ENCODE peak calls at places on chromosome 18, in eight cellular contexts. W is mesenchymal stem cell; E is adrenal gland; I is HCT116; H is neural progenitor cell; G is CD8-positive, alpha-beta T cell; M is astrocyte; O is endodermal cell. D is an unnamed sample. For H3K4me1, the result is how much of the 10 kb centered on the place peaks cover.

GRCh38 chr18:79506191-79507075 is 110.7 kb downstream of the NFATC1 start:
- DNase-seq in W (no peak), E (peak), I (no peak), H (peak), G (no peak), M (peak), O (no peak), D (no peak)

GRCh38 chr18:80046011-80046410 is 11.8 kb downstream of the RBFA start:
- DNase-seq in W (no peak), E (no peak), I (no peak), H (no peak), G (no peak), M (no peak), O (no peak), D (no peak)

GRCh38 chr18:13823707-13824395 is at the start of gene MC5R:
- DNase-seq in W (peak), E (peak), I (no peak), H (peak), G (peak), M (peak), O (peak), D (no peak)

GRCh38 chr18:58078889-58079573 is 35.0 kb downstream of the NEDD4L start:
- DNase-seq in W (no peak), E (no peak), I (no peak), H (no peak), G (no peak), M (no peak), O (no peak), D (no peak)

GRCh38 chr18:79211844-79212243 is 142.7 kb downstream of the ATP9B start:
- DNase-seq in W (peak), E (no peak), I (no peak), H (no peak), G (no peak), M (no peak), O (no peak), D (no peak)

GRCh38 chr18:68991281-68991680 is 193.4 kb downstream of the CCDC102B start:
- DNase-seq in W (peak), E (no peak), I (no peak), H (no peak), G (no peak), M (peak), O (no peak), D (no peak)

GRCh38 chr18:21179590-21180220 is 62.3 kb upstream of the GREB1L start:
- DNase-seq in W (peak), E (peak), I (peak), H (peak), G (peak), M (peak), O (peak), D (no peak)

GRCh38 chr18:59748628-59749360 is 51.6 kb upstream of the CCBE1 start:
- DNase-seq in W (peak), E (no peak), I (peak), H (no peak), G (no peak), M (peak), O (no peak), D (no peak)

GRCh38 chr18:50009772-50010171 is 185.2 kb downstream of the MYO5B start:
- DNase-seq in W (peak), E (peak), I (peak), H (peak), G (peak), M (no peak), O (peak), D (no peak)

GRCh38 chr18:41121116-41121826 is 833.8 kb upstream of the PIK3C3 start:
- DNase-seq in W (peak), E (no peak), I (no peak), H (peak), G (no peak), M (peak), O (no peak), D (no peak)

GRCh38 chr18:58166278-58166844 is 122.3 kb downstream of the NEDD4L start:
- DNase-seq in W (no peak), E (no peak), I (no peak), H (no peak), G (no peak), M (no peak), O (no peak), D (no peak)

GRCh38 chr18:35289293-35290069 is 548 bp downstream of the ZSCAN30 start:
- DNase-seq in W (peak), E (peak), I (no peak), H (peak), G (peak), M (no peak), O (no peak), D (no peak)

GRCh38 chr18:58288922-58289797 is 245.1 kb downstream of the NEDD4L start:
- DNase-seq in W (peak), E (peak), I (no peak), H (peak), G (no peak), M (peak), O (peak), D (no peak)

GRCh38 chr18:8562914-8563313 is 46.3 kb upstream of the RAB12 start:
- DNase-seq in W (no peak), E (no peak), I (no peak), H (no peak), G (no peak), M (no peak), O (no peak), D (no peak)

GRCh38 chr18:65620076-65620696 is 130.6 kb upstream of the CDH7 start:
- DNase-seq in W (no peak), E (no peak), I (no peak), H (no peak), G (no peak), M (no peak), O (no peak), D (no peak)

GRCh38 chr18:60053747-60054304 is 154.0 kb downstream of the PMAIP1 start:
- DNase-seq in W (peak), E (peak), I (peak), H (peak), G (no peak), M (peak), O (peak), D (no peak)

GRCh38 chr18:42801706-42802105 is 313.8 kb downstream of the RIT2 start:
- DNase-seq in W (peak), E (no peak), I (no peak), H (no peak), G (no peak), M (peak), O (no peak), D (no peak)

GRCh38 chr18:61608306-61608705 is 275.1 kb downstream of the CDH20 start:
- DNase-seq in W (peak), E (no peak), I (no peak), H (no peak), G (no peak), M (no peak), O (no peak), D (no peak)

GRCh38 chr18:32714571-32715148 is 58.2 kb downstream of the KLHL14 start:
- DNase-seq in W (peak), E (peak), I (peak), H (peak), G (no peak), M (peak), O (peak), D (no peak)

GRCh38 chr18:67509711-67510110 is 6.8 kb downstream of the DSEL start:
- DNase-seq in W (peak), E (no peak), I (no peak), H (no peak), G (no peak), M (peak), O (no peak), D (no peak)

GRCh38 chr18:31410716-31411483 is 34.3 kb downstream of the DSG4 start:
- DNase-seq in W (no peak), E (no peak), I (no peak), H (no peak), G (no peak), M (no peak), O (peak), D (no peak)

GRCh38 chr18:8229786-8230185 is 379.5 kb upstream of the RAB12 start:
- DNase-seq in W (peak), E (no peak), I (no peak), H (no peak), G (no peak), M (no peak), O (no peak), D (no peak)

GRCh38 chr18:50373531-50373930 is 1.3 kb upstream of the SKA1 start:
- DNase-seq in W (no peak), E (no peak), I (no peak), H (no peak), G (no peak), M (no peak), O (peak), D (no peak)

GRCh38 chr18:69469444-69469919 is 68.8 kb downstream of the DOK6 start:
- DNase-seq in W (no peak), E (no peak), I (peak), H (peak), G (peak), M (no peak), O (peak), D (peak)

GRCh38 chr18:7317804-7318231 is 86.9 kb downstream of the LRRC30 start:
- DNase-seq in W (no peak), E (no peak), I (no peak), H (no peak), G (no peak), M (no peak), O (no peak), D (peak)

GRCh38 chr18:67525328-67526110 is 9.0 kb upstream of the DSEL start:
- DNase-seq in W (peak), E (peak), I (no peak), H (peak), G (no peak), M (peak), O (peak), D (no peak)

GRCh38 chr18:28115149-28115550 is 61.8 kb downstream of the CDH2 start:
- DNase-seq in W (peak), E (no peak), I (no peak), H (no peak), G (no peak), M (peak), O (peak), D (no peak)

GRCh38 chr18:51192026-51192425 is 5.5 kb downstream of the MEX3C start:
- DNase-seq in W (no peak), E (no peak), I (no peak), H (no peak), G (no peak), M (no peak), O (no peak), D (no peak)

GRCh38 chr18:72584787-72585186 is 40.6 kb upstream of the CBLN2 start:
- DNase-seq in W (no peak), E (no peak), I (no peak), H (no peak), G (no peak), M (no peak), O (no peak), D (no peak)

GRCh38 chr18:43936176-43936575 is 658.9 kb upstream of the SYT4 start:
- DNase-seq in W (no peak), E (no peak), I (no peak), H (no peak), G (no peak), M (no peak), O (no peak), D (no peak)

GRCh38 chr18:12477606-12478005 is 69.9 kb downstream of the PRELID3A start:
- DNase-seq in W (no peak), E (no peak), I (no peak), H (no peak), G (no peak), M (no peak), O (no peak), D (no peak)
- H3K4me1 ChIP-seq in W (under half), E (under half), I (under half), H (under half), G (under half), M (under half), O (under half), D (under half)

DNA sequence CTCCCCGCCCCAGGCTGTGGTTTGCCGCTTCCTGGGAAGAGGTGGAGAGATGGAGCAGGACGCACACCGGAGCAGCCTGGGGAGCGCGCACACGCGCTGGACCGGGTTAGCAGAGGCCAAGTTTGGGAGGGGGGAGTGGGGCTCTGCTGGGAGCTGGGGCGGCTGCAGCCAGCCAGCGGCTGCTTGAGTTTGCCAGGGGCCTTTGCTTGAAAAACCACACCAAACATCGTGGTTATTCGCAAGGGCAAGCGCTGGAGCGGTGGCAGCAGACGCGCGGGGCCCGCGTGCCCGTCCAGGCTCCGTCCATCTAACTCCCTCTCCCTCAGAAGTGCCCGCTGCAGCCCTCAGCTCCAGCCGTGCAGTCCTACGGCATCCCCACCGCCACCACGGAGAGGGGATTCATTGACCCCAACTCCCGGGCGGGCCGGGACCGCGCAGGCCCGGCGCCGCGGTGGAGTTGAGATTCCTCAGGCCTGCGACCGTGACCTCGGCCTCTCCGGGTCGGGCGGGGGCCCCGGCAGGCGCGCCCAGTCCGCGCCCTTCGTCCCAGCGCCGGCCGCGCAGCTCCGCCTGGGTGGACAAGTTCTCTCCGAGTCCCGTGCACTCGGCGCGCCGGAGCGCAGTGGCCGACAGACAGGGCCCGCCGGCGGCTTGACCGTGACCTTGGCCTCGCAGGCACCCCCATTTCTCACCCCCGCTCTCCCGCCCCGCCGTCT is 4.5 kb downstream of the PTGR3 start:
- DNase-seq in W (peak), E (peak), I (no peak), H (peak), G (no peak), M (peak), O (peak), D (peak)
- H3K4me1 ChIP-seq in W (under half), E (under half), I (under half), H (under half), G (under half), M (under half), O (under half), D (half or more)

GRCh38 chr18:55432307-55433040 is 155.5 kb downstream of the TCF4 start:
- DNase-seq in W (no peak), E (no peak), I (no peak), H (no peak), G (no peak), M (no peak), O (no peak), D (no peak)
- H3K4me1 ChIP-seq in W (under half), E (under half), I (under half), H (under half), G (under half), M (under half), O (under half), D (under half)

GRCh38 chr18:12032786-12033642 is 51.7 kb downstream of the IMPA2 start:
- DNase-seq in W (peak), E (no peak), I (no peak), H (no peak), G (no peak), M (peak), O (no peak), D (no peak)
- H3K4me1 ChIP-seq in W (under half), E (under half), I (under half), H (under half), G (under half), M (under half), O (under half), D (under half)

GRCh38 chr18:26535630-26536029 is 12.7 kb downstream of the KCTD1 start:
- DNase-seq in W (no peak), E (no peak), I (no peak), H (no peak), G (no peak), M (no peak), O (no peak), D (no peak)

GRCh38 chr18:26532367-26533340 is 15.7 kb downstream of the KCTD1 start:
- DNase-seq in W (no peak), E (no peak), I (no peak), H (no peak), G (no peak), M (no peak), O (peak), D (no peak)

GRCh38 chr18:26526966-26527234 is 21.5 kb downstream of the KCTD1 start:
- DNase-seq in W (no peak), E (no peak), I (no peak), H (no peak), G (no peak), M (no peak), O (no peak), D (no peak)

GRCh38 chr18:26536032-26536431 is 12.3 kb downstream of the KCTD1 start:
- DNase-seq in W (no peak), E (no peak), I (no peak), H (no peak), G (no peak), M (peak), O (no peak), D (no peak)

GRCh38 chr18:26531600-26532150 is 16.7 kb downstream of the KCTD1 start:
- DNase-seq in W (no peak), E (no peak), I (no peak), H (peak), G (no peak), M (no peak), O (no peak), D (no peak)
- H3K4me1 ChIP-seq in W (under half), E (under half), I (half or more), H (under half), G (under half), M (under half), O (under half), D (under half)

GRCh38 chr18:77052656-77053309 is 79.8 kb downstream of the MBP start:
- DNase-seq in W (no peak), E (no peak), I (no peak), H (no peak), G (no peak), M (no peak), O (no peak), D (no peak)
- H3K4me1 ChIP-seq in W (under half), E (under half), I (under half), H (under half), G (half or more), M (under half), O (under half), D (half or more)

GRCh38 chr18:22840606-22841144 is 92.5 kb upstream of the RBBP8 start:
- DNase-seq in W (no peak), E (no peak), I (no peak), H (no peak), G (no peak), M (no peak), O (no peak), D (no peak)
- H3K4me1 ChIP-seq in W (under half), E (under half), I (under half), H (under half), G (under half), M (under half), O (under half), D (under half)

GRCh38 chr18:2979871-2980606 is 32.9 kb downstream of the LPIN2 start:
- DNase-seq in W (no peak), E (no peak), I (no peak), H (no peak), G (no peak), M (no peak), O (no peak), D (no peak)

GRCh38 chr18:2976733-2977132 is 36.2 kb downstream of the LPIN2 start:
- DNase-seq in W (no peak), E (no peak), I (no peak), H (no peak), G (no peak), M (no peak), O (no peak), D (no peak)

GRCh38 chr18:2979027-2979570 is 33.8 kb downstream of the LPIN2 start:
- DNase-seq in W (no peak), E (no peak), I (no peak), H (no peak), G (no peak), M (peak), O (no peak), D (no peak)

GRCh38 chr18:2978626-2979025 is 34.3 kb downstream of the LPIN2 start:
- DNase-seq in W (peak), E (peak), I (no peak), H (no peak), G (peak), M (peak), O (no peak), D (no peak)

GRCh38 chr18:2978208-2978607 is 34.7 kb downstream of the LPIN2 start:
- DNase-seq in W (no peak), E (no peak), I (no peak), H (no peak), G (no peak), M (peak), O (no peak), D (no peak)
- H3K4me1 ChIP-seq in W (under half), E (half or more), I (under half), H (under half), G (half or more), M (under half), O (under half), D (half or more)

GRCh38 chr18:63365909-63366269 is 1.1 kb downstream of the KDSR start:
- DNase-seq in W (no peak), E (peak), I (no peak), H (peak), G (no peak), M (no peak), O (no peak), D (no peak)
- H3K4me1 ChIP-seq in W (under half), E (under half), I (under half), H (under half), G (under half), M (under half), O (under half), D (under half)

DNA sequence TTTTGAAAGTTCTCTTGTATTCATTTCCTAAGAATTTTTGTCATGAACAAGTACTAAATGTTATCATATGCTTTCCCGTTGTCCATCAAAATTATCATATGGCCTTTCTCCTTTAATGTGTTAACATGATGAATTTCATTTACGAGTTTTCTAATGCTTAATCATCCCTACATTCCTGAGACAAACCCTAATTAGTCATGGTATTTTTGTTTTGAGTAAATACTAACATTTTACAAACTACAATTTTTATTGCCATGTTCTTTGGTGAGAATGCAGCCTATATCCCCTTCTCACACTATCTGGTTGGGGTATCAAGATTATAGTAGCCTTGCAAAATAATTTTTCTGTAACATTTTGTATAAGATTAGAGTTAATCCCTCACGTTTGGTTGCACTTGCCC is 14.5 kb downstream of the SMAD2 start:
- DNase-seq in W (no peak), E (no peak), I (no peak), H (no peak), G (no peak), M (no peak), O (no peak), D (no peak)
- H3K4me1 ChIP-seq in W (under half), E (under half), I (under half), H (half or more), G (half or more), M (under half), O (under half), D (under half)